ENCODE peak calls at places on chromosomes 2 and 18, in eight cellular contexts. One of them, this sample, is unnamed.

GRCh38 chr2:121368841-121369240 is 83.8 kb upstream of the TFCP2L1 start:
- DNase-seq in HCT116: no peak
- DNase-seq in aorta: no peak
- DNase-seq in dorsolateral prefrontal cortex: no peak
- DNase-seq in breast epithelium: no peak
- DNase-seq in brain microvascular endothelial cell: no peak
- DNase-seq in tibial nerve: no peak
- DNase-seq in coronary artery: no peak
- DNase-seq in this sample: no peak

GRCh38 chr18:62717059-62717849 is 1.9 kb downstream of the PHLPP1 start:
- DNase-seq in HCT116: peak; percentile 34
- DNase-seq in aorta: no peak
- DNase-seq in dorsolateral prefrontal cortex: peak; percentile 39
- DNase-seq in breast epithelium: no peak
- DNase-seq in brain microvascular endothelial cell: peak; percentile 12
- DNase-seq in tibial nerve: no peak
- DNase-seq in coronary artery: peak; percentile 75
- DNase-seq in this sample: no peak

GRCh38 chr2:189128961-189129360 is 50.6 kb downstream of the COL5A2 start:
- DNase-seq in HCT116: no peak
- DNase-seq in aorta: no peak
- DNase-seq in dorsolateral prefrontal cortex: no peak
- DNase-seq in breast epithelium: no peak
- DNase-seq in brain microvascular endothelial cell: no peak
- DNase-seq in tibial nerve: no peak
- DNase-seq in coronary artery: no peak
- DNase-seq in this sample: no peak

GRCh38 chr2:178230396-178230795 is 36.1 kb downstream of the OSBPL6 start:
- DNase-seq in HCT116: no peak
- DNase-seq in aorta: no peak
- DNase-seq in dorsolateral prefrontal cortex: no peak
- DNase-seq in breast epithelium: no peak
- DNase-seq in brain microvascular endothelial cell: no peak
- DNase-seq in tibial nerve: no peak
- DNase-seq in coronary artery: no peak
- DNase-seq in this sample: no peak

GRCh38 chr2:171403181-171403580 is 30.6 kb downstream of the METTL8 start:
- DNase-seq in HCT116: no peak
- DNase-seq in aorta: no peak
- DNase-seq in dorsolateral prefrontal cortex: no peak
- DNase-seq in breast epithelium: no peak
- DNase-seq in brain microvascular endothelial cell: peak; percentile 60
- DNase-seq in tibial nerve: no peak
- DNase-seq in coronary artery: no peak
- DNase-seq in this sample: no peak

GRCh38 chr2:68388772-68389171 is 23.7 kb downstream of the PLEK start:
- DNase-seq in HCT116: no peak
- DNase-seq in aorta: no peak
- DNase-seq in dorsolateral prefrontal cortex: no peak
- DNase-seq in breast epithelium: no peak
- DNase-seq in brain microvascular endothelial cell: no peak
- DNase-seq in tibial nerve: no peak
- DNase-seq in coronary artery: no peak
- DNase-seq in this sample: no peak

GRCh38 chr2:109117780-109118179 is 11.2 kb upstream of the SH3RF3 start:
- DNase-seq in HCT116: no peak
- DNase-seq in aorta: no peak
- DNase-seq in dorsolateral prefrontal cortex: no peak
- DNase-seq in breast epithelium: no peak
- DNase-seq in brain microvascular endothelial cell: no peak
- DNase-seq in tibial nerve: no peak
- DNase-seq in coronary artery: no peak
- DNase-seq in this sample: no peak

GRCh38 chr18:50299626-50300388 is 12.3 kb upstream of the CXXC1 start:
- DNase-seq in HCT116: no peak
- DNase-seq in aorta: no peak
- DNase-seq in dorsolateral prefrontal cortex: no peak
- DNase-seq in breast epithelium: no peak
- DNase-seq in brain microvascular endothelial cell: no peak
- DNase-seq in tibial nerve: no peak
- DNase-seq in coronary artery: no peak
- DNase-seq in this sample: no peak

GRCh38 chr18:75211002-75211621 is 515 bp downstream of the TSHZ1 start:
- DNase-seq in HCT116: no peak
- DNase-seq in aorta: no peak
- DNase-seq in dorsolateral prefrontal cortex: no peak
- DNase-seq in breast epithelium: no peak
- DNase-seq in brain microvascular endothelial cell: no peak
- DNase-seq in tibial nerve: no peak
- DNase-seq in coronary artery: no peak
- DNase-seq in this sample: no peak

GRCh38 chr2:165572155-165572554 is 102.7 kb downstream of the CSRNP3 start:
- DNase-seq in HCT116: no peak
- DNase-seq in aorta: no peak
- DNase-seq in dorsolateral prefrontal cortex: peak; percentile 84
- DNase-seq in breast epithelium: no peak
- DNase-seq in brain microvascular endothelial cell: peak; percentile 39
- DNase-seq in tibial nerve: no peak
- DNase-seq in coronary artery: no peak
- DNase-seq in this sample: no peak

GRCh38 chr2:181157326-181157725 is 176.9 kb downstream of the UBE2E3 start:
- DNase-seq in HCT116: no peak
- DNase-seq in aorta: no peak
- DNase-seq in dorsolateral prefrontal cortex: no peak
- DNase-seq in breast epithelium: no peak
- DNase-seq in brain microvascular endothelial cell: no peak
- DNase-seq in tibial nerve: no peak
- DNase-seq in coronary artery: no peak
- DNase-seq in this sample: no peak

GRCh38 chr2:1622521-1623200 is 121.7 kb downstream of the PXDN start:
- DNase-seq in HCT116: no peak
- DNase-seq in aorta: no peak
- DNase-seq in dorsolateral prefrontal cortex: no peak
- DNase-seq in breast epithelium: no peak
- DNase-seq in brain microvascular endothelial cell: no peak
- DNase-seq in tibial nerve: no peak
- DNase-seq in coronary artery: peak; percentile 53
- DNase-seq in this sample: no peak

GRCh38 chr2:81087646-81088045 is 783.1 kb upstream of the LRRTM1 start:
- DNase-seq in HCT116: no peak
- DNase-seq in aorta: no peak
- DNase-seq in dorsolateral prefrontal cortex: peak; percentile 36
- DNase-seq in breast epithelium: no peak
- DNase-seq in brain microvascular endothelial cell: no peak
- DNase-seq in tibial nerve: no peak
- DNase-seq in coronary artery: no peak
- DNase-seq in this sample: no peak

GRCh38 chr18:79545714-79546113 is 133.9 kb upstream of the CTDP1 start:
- DNase-seq in HCT116: no peak
- DNase-seq in aorta: peak; percentile 64
- DNase-seq in dorsolateral prefrontal cortex: no peak
- DNase-seq in breast epithelium: peak; percentile 46
- DNase-seq in brain microvascular endothelial cell: no peak
- DNase-seq in tibial nerve: no peak
- DNase-seq in coronary artery: no peak
- DNase-seq in this sample: no peak

GRCh38 chr2:127453013-127453391 is 34.8 kb downstream of the PROC start:
- DNase-seq in HCT116: no peak
- DNase-seq in aorta: no peak
- DNase-seq in dorsolateral prefrontal cortex: no peak
- DNase-seq in breast epithelium: no peak
- DNase-seq in brain microvascular endothelial cell: no peak
- DNase-seq in tibial nerve: no peak
- DNase-seq in coronary artery: no peak
- DNase-seq in this sample: no peak

GRCh38 chr2:107633580-107634147 is 193.0 kb upstream of the RGPD4 start:
- DNase-seq in HCT116: no peak
- DNase-seq in aorta: no peak
- DNase-seq in dorsolateral prefrontal cortex: no peak
- DNase-seq in breast epithelium: no peak
- DNase-seq in brain microvascular endothelial cell: peak; percentile 90
- DNase-seq in tibial nerve: no peak
- DNase-seq in coronary artery: no peak
- DNase-seq in this sample: no peak

DNA sequence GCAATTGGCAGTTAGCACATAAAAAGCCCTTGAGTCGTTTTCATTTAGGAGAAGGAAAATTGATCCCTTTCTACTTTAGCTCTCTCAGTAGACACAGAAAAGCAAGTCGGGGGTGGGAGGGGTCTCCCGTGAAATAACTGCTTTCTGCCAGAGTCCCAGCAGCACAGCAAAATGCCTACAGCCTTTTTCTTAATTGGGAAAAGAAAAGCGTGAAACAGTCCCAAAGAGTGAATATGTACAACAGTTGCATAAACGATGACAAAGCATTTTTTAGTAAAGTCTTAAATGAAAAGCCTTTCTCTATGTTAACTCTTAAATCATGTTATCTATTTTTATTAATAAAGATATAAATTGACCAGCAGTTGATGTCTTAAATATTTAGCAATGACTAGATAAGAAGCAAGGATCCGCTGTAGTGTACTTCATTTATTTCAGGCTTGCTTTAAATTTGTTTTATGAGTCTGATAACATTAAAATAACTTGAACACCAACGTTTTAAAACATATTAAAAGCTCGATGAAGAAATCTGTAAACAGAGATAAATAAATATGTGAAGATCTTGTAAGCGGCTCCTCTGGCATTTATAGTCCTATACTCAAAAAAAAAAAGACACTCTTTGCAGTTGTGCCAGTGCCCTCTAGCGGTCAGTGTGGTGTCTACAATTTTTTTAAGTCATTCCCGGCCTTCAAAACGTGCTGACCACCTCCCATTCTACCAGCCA is 42.3 kb upstream of the ATIC start:
- DNase-seq in HCT116: peak; percentile 72
- DNase-seq in aorta: no peak
- DNase-seq in dorsolateral prefrontal cortex: peak; percentile 58
- DNase-seq in breast epithelium: no peak
- DNase-seq in brain microvascular endothelial cell: peak; percentile 74
- DNase-seq in tibial nerve: peak; percentile 30
- DNase-seq in coronary artery: no peak
- DNase-seq in this sample: peak; percentile 63
- H3K4me3 ChIP-seq in HCT116: no peak overlapping the region
- H3K4me3 ChIP-seq in aorta: peak overlapping the region; percentile 54
- H3K4me3 ChIP-seq in dorsolateral prefrontal cortex: peak overlapping the region; percentile 39
- H3K4me3 ChIP-seq in breast epithelium: no peak overlapping the region
- H3K4me3 ChIP-seq in brain microvascular endothelial cell: no peak overlapping the region
- H3K4me3 ChIP-seq in tibial nerve: no peak overlapping the region
- H3K4me3 ChIP-seq in coronary artery: no peak overlapping the region
- H3K4me3 ChIP-seq in this sample: no peak overlapping the region

GRCh38 chr2:235723811-235724465 is 230.1 kb downstream of the AGAP1 start:
- DNase-seq in HCT116: no peak
- DNase-seq in aorta: no peak
- DNase-seq in dorsolateral prefrontal cortex: no peak
- DNase-seq in breast epithelium: no peak
- DNase-seq in brain microvascular endothelial cell: no peak
- DNase-seq in tibial nerve: no peak
- DNase-seq in coronary artery: no peak
- DNase-seq in this sample: no peak
- H3K4me3 ChIP-seq in HCT116: no peak overlapping the region
- H3K4me3 ChIP-seq in aorta: no peak overlapping the region
- H3K4me3 ChIP-seq in dorsolateral prefrontal cortex: no peak overlapping the region
- H3K4me3 ChIP-seq in breast epithelium: no peak overlapping the region
- H3K4me3 ChIP-seq in brain microvascular endothelial cell: no peak overlapping the region
- H3K4me3 ChIP-seq in tibial nerve: no peak overlapping the region
- H3K4me3 ChIP-seq in coronary artery: no peak overlapping the region
- H3K4me3 ChIP-seq in this sample: no peak overlapping the region

GRCh38 chr2:74833418-74834233 is at the start of gene HK2:
- DNase-seq in HCT116: peak; percentile 68
- DNase-seq in aorta: peak; percentile 95
- DNase-seq in dorsolateral prefrontal cortex: peak; percentile 58
- DNase-seq in breast epithelium: peak; percentile 57
- DNase-seq in brain microvascular endothelial cell: peak; percentile 65
- DNase-seq in tibial nerve: peak; percentile 26
- DNase-seq in coronary artery: peak; percentile 88
- DNase-seq in this sample: peak; percentile 83

GRCh38 chr2:74841663-74842062 is 7.7 kb downstream of the HK2 start:
- DNase-seq in HCT116: no peak
- DNase-seq in aorta: no peak
- DNase-seq in dorsolateral prefrontal cortex: no peak
- DNase-seq in breast epithelium: no peak
- DNase-seq in brain microvascular endothelial cell: no peak
- DNase-seq in tibial nerve: no peak
- DNase-seq in coronary artery: no peak
- DNase-seq in this sample: no peak

GRCh38 chr2:74834806-74835755 is 1.2 kb downstream of the HK2 start:
- DNase-seq in HCT116: no peak
- DNase-seq in aorta: peak; percentile 86
- DNase-seq in dorsolateral prefrontal cortex: no peak
- DNase-seq in breast epithelium: no peak
- DNase-seq in brain microvascular endothelial cell: no peak
- DNase-seq in tibial nerve: no peak
- DNase-seq in coronary artery: no peak
- DNase-seq in this sample: peak; percentile 65

GRCh38 chr2:74835831-74836674 is 2.1 kb downstream of the HK2 start:
- DNase-seq in HCT116: peak; percentile 51
- DNase-seq in aorta: no peak
- DNase-seq in dorsolateral prefrontal cortex: no peak
- DNase-seq in breast epithelium: no peak
- DNase-seq in brain microvascular endothelial cell: no peak
- DNase-seq in tibial nerve: no peak
- DNase-seq in coronary artery: no peak
- DNase-seq in this sample: peak; percentile 71

DNA sequence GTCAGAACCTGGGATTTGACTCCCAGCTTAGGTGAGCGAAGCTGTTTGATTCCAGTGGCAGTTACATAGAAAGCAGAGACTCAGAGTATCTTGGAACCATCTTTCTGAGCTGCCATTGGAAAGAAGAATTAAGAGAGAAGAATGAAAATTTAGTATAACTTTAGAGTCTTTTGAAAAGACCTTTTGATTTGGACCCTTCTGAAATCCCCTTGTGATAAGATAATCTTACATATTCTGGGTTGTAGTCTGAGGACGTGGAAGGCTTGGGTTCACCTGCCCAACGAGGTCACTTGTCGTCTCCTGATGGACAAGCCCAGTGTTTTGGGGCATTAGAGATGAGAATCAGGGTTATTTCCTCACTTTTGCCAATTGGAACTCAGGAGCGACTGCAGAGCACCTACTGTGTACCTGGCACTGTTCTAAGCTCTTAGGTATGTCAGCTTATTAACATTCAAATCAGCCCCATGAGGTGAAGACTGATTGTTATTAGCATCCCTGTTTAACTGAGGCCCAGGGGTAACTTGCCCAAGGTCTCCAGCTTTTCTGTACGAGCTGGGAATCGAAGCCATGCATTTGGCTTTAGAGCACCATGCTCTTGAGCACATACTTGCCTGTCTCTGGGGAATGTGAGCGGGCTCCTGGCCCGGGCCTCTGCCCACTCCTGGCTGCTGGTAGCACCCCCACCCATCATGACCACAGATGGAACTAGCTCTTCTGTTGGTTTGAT is 2.9 kb downstream of the HK2 start:
- DNase-seq in HCT116: no peak
- DNase-seq in aorta: peak; percentile 82
- DNase-seq in dorsolateral prefrontal cortex: no peak
- DNase-seq in breast epithelium: no peak
- DNase-seq in brain microvascular endothelial cell: no peak
- DNase-seq in tibial nerve: no peak
- DNase-seq in coronary artery: no peak
- DNase-seq in this sample: no peak
- H3K4me3 ChIP-seq in HCT116: no peak overlapping the region
- H3K4me3 ChIP-seq in aorta: no peak overlapping the region
- H3K4me3 ChIP-seq in dorsolateral prefrontal cortex: no peak overlapping the region
- H3K4me3 ChIP-seq in breast epithelium: no peak overlapping the region
- H3K4me3 ChIP-seq in brain microvascular endothelial cell: no peak overlapping the region
- H3K4me3 ChIP-seq in tibial nerve: no peak overlapping the region
- H3K4me3 ChIP-seq in coronary artery: peak overlapping the region; percentile 82
- H3K4me3 ChIP-seq in this sample: no peak overlapping the region

GRCh38 chr2:130836501-130837174 is at the start of gene ARHGEF4:
- DNase-seq in HCT116: peak; percentile 50
- DNase-seq in aorta: no peak
- DNase-seq in dorsolateral prefrontal cortex: no peak
- DNase-seq in breast epithelium: no peak
- DNase-seq in brain microvascular endothelial cell: no peak
- DNase-seq in tibial nerve: no peak
- DNase-seq in coronary artery: no peak
- DNase-seq in this sample: no peak
- H3K4me3 ChIP-seq in HCT116: peak within 1 kb of the TSS; percentile 80
- H3K4me3 ChIP-seq in aorta: peak within 1 kb of the TSS; percentile 6
- H3K4me3 ChIP-seq in dorsolateral prefrontal cortex: peak within 1 kb of the TSS; percentile 54
- H3K4me3 ChIP-seq in breast epithelium: peak within 1 kb of the TSS; percentile 52
- H3K4me3 ChIP-seq in brain microvascular endothelial cell: peak within 1 kb of the TSS; percentile 17
- H3K4me3 ChIP-seq in tibial nerve: peak within 1 kb of the TSS; percentile 15
- H3K4me3 ChIP-seq in coronary artery: peak within 1 kb of the TSS; percentile 66
- H3K4me3 ChIP-seq in this sample: no peak within 1 kb of the TSS